ENCODE peak calls at places on chromosomes 12 and 14, in six cellular contexts. P is astrocyte of the spinal cord, C is D341Med, E is GOT3, F is NCI-H1105, R is mucosa of gallbladder. N is an unnamed sample.

GRCh38 chr12:6324936-6325750 is 14.7 kb downstream of the PLEKHG6 start:
- DNase-seq in E (no peak), R (no peak), C (no peak), P (no peak), F (no peak), N (no peak)

GRCh38 chr12:112408621-112409020 is 784 bp downstream of the RPL6 start:
- DNase-seq in F (no peak), C (no peak), R (no peak), E (no peak), P (no peak), N (no peak)

GRCh38 chr14:21866479-21866878 is 192.9 kb upstream of the OR4E1 start:
- DNase-seq in R (no peak), C (no peak), F (no peak), E (no peak), P (peak), N (no peak)

GRCh38 chr12:51779876-51780275 is 68.6 kb downstream of the FIGNL2 start:
- DNase-seq in P (no peak), R (no peak), E (no peak), C (no peak), F (no peak), N (peak)

GRCh38 chr12:7136071-7136470 is 5.9 kb downstream of the CLSTN3 start:
- DNase-seq in P (no peak), R (no peak), C (no peak), E (no peak), F (no peak), N (no peak)

GRCh38 chr12:53066594-53066978 is 12.6 kb downstream of the SPRYD3 start:
- DNase-seq in E (no peak), R (no peak), P (no peak), C (no peak), F (no peak), N (no peak)

GRCh38 chr14:64475585-64476273 is 10.4 kb downstream of the AKAP5 start:
- DNase-seq in P (no peak), R (no peak), E (no peak), C (no peak), F (no peak), N (no peak)

GRCh38 chr12:70895956-70896355 is 24.6 kb downstream of the PTPRR start:
- DNase-seq in F (no peak), C (no peak), R (no peak), E (no peak), P (no peak), N (no peak)

GRCh38 chr14:91897121-91897701 is 29.9 kb upstream of the TC2N start:
- DNase-seq in E (no peak), C (no peak), P (peak), F (no peak), R (peak), N (peak)